ENCODE peak calls at places on chromosomes 4 and X, in four cellular contexts. H is EL, G is NCI-H1105, I is GM10248. F is an unnamed sample.

GRCh38 chr4:11566440-11567022 is 137.8 kb upstream of the HS3ST1 start:
- DNase-seq in H (no peak), G (no peak), I (no peak), F (no peak)

GRCh38 chrX:50691820-50692219 is 122.2 kb downstream of the SHROOM4 start:
- DNase-seq in H (peak; percentile 20), G (peak; percentile 4), I (peak; percentile 34), F (no peak)

GRCh38 chr4:86243750-86244149 is 116.1 kb downstream of the MAPK10 start:
- DNase-seq in H (no peak), G (no peak), I (no peak), F (no peak)

GRCh38 chrX:125681507-125681906 is 361.8 kb downstream of the TEX13C start:
- DNase-seq in H (no peak), G (no peak), I (no peak), F (no peak)

GRCh38 chrX:41970419-41970818 is 47.1 kb upstream of the CASK start:
- DNase-seq in H (no peak), G (no peak), I (no peak), F (no peak)

GRCh38 chr4:60034371-60034770 is 1165.8 kb upstream of the ADGRL3 start:
- DNase-seq in H (no peak), G (no peak), I (no peak), F (no peak)

GRCh38 chr4:1350169-1350520 is 3.1 kb downstream of the UVSSA start:
- DNase-seq in H (no peak), G (no peak), I (no peak), F (no peak)

GRCh38 chrX:53476371-53476770 is 42.2 kb upstream of the HSD17B10 start:
- DNase-seq in H (peak; percentile 3), G (no peak), I (no peak), F (no peak)

GRCh38 chr4:31741321-31741720 is 1021.2 kb downstream of the PCDH7 start:
- DNase-seq in H (no peak), G (no peak), I (no peak), F (no peak)

GRCh38 chr4:67871867-67872266 is 11.9 kb downstream of the TMPRSS11D start:
- DNase-seq in H (peak; percentile 45), G (no peak), I (peak; percentile 28), F (no peak)

F was measured in WTC11.